ENCODE peak calls at places on chromosomes 2 and 18, in ten cellular contexts. Q, C, U, P, H, F, K, Y, M and L are unnamed samples.

GRCh38 chr2:26911911-26912861 is 58.3 kb upstream of the MAPRE3 start:
- DNase-seq in H (no peak), Q (no peak), F (peak), K (no peak), Y (no peak), U (no peak), C (no peak), M (no peak), P (peak), L (no peak)

GRCh38 chr2:98589489-98589888 is 18.8 kb downstream of the COA5 start:
- DNase-seq in Y (no peak), K (no peak), H (no peak), C (no peak), U (no peak), Q (no peak), P (no peak), F (no peak), M (no peak), L (no peak)

GRCh38 chr2:18749912-18750526 is 160.7 kb upstream of the NT5C1B start:
- DNase-seq in Y (peak), F (no peak), K (no peak), P (peak), M (peak), H (peak), C (no peak), Q (peak), U (no peak), L (peak)

GRCh38 chr2:42185200-42185921 is 16.2 kb downstream of the EML4 start:
- DNase-seq in C (no peak), Y (no peak), F (no peak), U (no peak), Q (no peak), H (no peak), K (no peak), M (no peak), P (no peak), L (peak)

GRCh38 chr2:177256026-177256425 is 8.5 kb downstream of the NFE2L2 start:
- DNase-seq in Y (no peak), M (no peak), P (no peak), U (no peak), C (no peak), H (no peak), Q (no peak), F (no peak), K (no peak), L (no peak)

GRCh38 chr2:40401896-40402295 is 50.0 kb downstream of the SLC8A1 start:
- DNase-seq in H (no peak), U (no peak), M (no peak), Q (peak), C (no peak), P (no peak), K (no peak), Y (no peak), F (no peak), L (peak)

GRCh38 chr2:43097650-43098049 is 128.8 kb downstream of the ZFP36L2 start:
- DNase-seq in K (no peak), F (no peak), M (no peak), H (no peak), C (no peak), P (no peak), Y (no peak), U (no peak), Q (no peak), L (no peak)

GRCh38 chr18:48335829-48336228 is 73.4 kb downstream of the ZBTB7C start:
- DNase-seq in C (no peak), U (no peak), F (no peak), P (peak), K (no peak), Q (no peak), H (no peak), Y (no peak), M (no peak), L (peak)

GRCh38 chr2:8628179-8628869 is 53.5 kb upstream of the ID2 start:
- DNase-seq in Y (no peak), M (no peak), P (peak), U (no peak), Q (peak), F (no peak), K (no peak), C (no peak), H (no peak), L (no peak)

GRCh38 chr2:1874101-1874865 is 130.0 kb upstream of the PXDN start:
- DNase-seq in F (no peak), K (no peak), U (no peak), M (no peak), H (no peak), Q (no peak), P (no peak), Y (no peak), C (no peak), L (no peak)

GRCh38 chr2:119772767-119773166 is 13.0 kb downstream of the PTPN4 start:
- DNase-seq in P (no peak), F (no peak), Y (no peak), K (no peak), U (no peak), Q (no peak), H (no peak), M (no peak), C (no peak), L (no peak)

GRCh38 chr2:63194175-63194574 is 143.5 kb downstream of the OTX1 start:
- DNase-seq in M (no peak), C (no peak), K (no peak), Y (no peak), Q (no peak), F (no peak), U (no peak), H (no peak), P (no peak), L (no peak)

GRCh38 chr2:42569116-42569711 is 782 bp downstream of the MTA3 start:
- DNase-seq in H (peak), F (no peak), M (no peak), P (peak), C (no peak), K (no peak), Q (no peak), Y (no peak), U (no peak), L (peak)

GRCh38 chr2:84302513-84303412 is 156.3 kb downstream of the SUCLG1 start:
- DNase-seq in Q (peak), H (peak), K (no peak), Y (peak), C (no peak), U (no peak), M (peak), F (no peak), P (peak), L (peak)

GRCh38 chr2:159606287-159606686 is 10.1 kb downstream of the BAZ2B start:
- DNase-seq in C (no peak), Q (no peak), K (no peak), Y (no peak), P (no peak), F (no peak), U (no peak), H (no peak), M (no peak), L (peak)

GRCh38 chr2:165952600-165953210 is 871 bp downstream of the TTC21B start:
- DNase-seq in Q (no peak), Y (no peak), K (no peak), C (no peak), H (peak), P (no peak), U (no peak), M (peak), F (no peak), L (peak)

GRCh38 chr2:238107525-238108422 is 7.6 kb downstream of the ESPNL start:
- DNase-seq in P (peak), Q (no peak), M (no peak), C (peak), U (no peak), K (no peak), F (no peak), H (peak), Y (no peak), L (no peak)

GRCh38 chr2:36663851-36664715 is 32.4 kb upstream of the VIT start:
- DNase-seq in Q (peak), C (no peak), Y (no peak), U (no peak), F (no peak), M (peak), H (peak), P (peak), K (no peak), L (peak)

GRCh38 chr2:238946586-238947242 is 98.8 kb downstream of the TWIST2 start:
- DNase-seq in M (no peak), F (no peak), U (no peak), Q (no peak), P (no peak), C (no peak), H (no peak), Y (no peak), K (no peak), L (no peak)

GRCh38 chr2:44126106-44126797 is 42.4 kb upstream of the PPM1B start:
- DNase-seq in P (no peak), F (no peak), K (no peak), U (no peak), Y (no peak), Q (no peak), C (no peak), H (no peak), M (no peak), L (no peak)

GRCh38 chr2:173647681-173648350 is 293.1 kb downstream of the CDCA7 start:
- DNase-seq in U (no peak), C (no peak), M (no peak), Y (no peak), P (no peak), H (peak), K (no peak), Q (no peak), F (no peak), L (peak)

GRCh38 chr2:120398051-120398960 is 52.4 kb downstream of the INHBB start:
- DNase-seq in K (no peak), H (no peak), P (no peak), F (no peak), U (no peak), C (no peak), Q (no peak), M (no peak), Y (no peak), L (peak)

GRCh38 chr2:33153008-33153407 is 206.3 kb downstream of the LTBP1 start:
- DNase-seq in P (no peak), C (no peak), F (no peak), H (no peak), Y (no peak), M (no peak), U (no peak), K (no peak), Q (no peak), L (peak)

GRCh38 chr2:86453838-86454237 is 12.7 kb downstream of the KDM3A start:
- DNase-seq in M (no peak), U (no peak), H (no peak), C (no peak), K (no peak), Y (no peak), P (no peak), Q (no peak), F (no peak), L (peak)

GRCh38 chr18:76208632-76209308 is 286.3 kb downstream of the ZNF516 start:
- DNase-seq in F (no peak), H (no peak), Q (no peak), U (no peak), K (no peak), C (no peak), P (peak), Y (no peak), M (peak), L (peak)

GRCh38 chr2:182088681-182089333 is 103.2 kb downstream of the PPP1R1C start:
- DNase-seq in C (no peak), M (no peak), U (no peak), Q (no peak), F (no peak), K (no peak), P (no peak), H (no peak), Y (no peak), L (peak)

GRCh38 chr2:56680971-56681631 is 497.3 kb downstream of the CCDC85A start:
- DNase-seq in C (no peak), H (no peak), Q (peak), U (no peak), P (no peak), F (no peak), Y (no peak), M (no peak), K (no peak), L (peak)

GRCh38 chr2:222690564-222691200 is 19.2 kb downstream of the MOGAT1 start:
- DNase-seq in F (peak), P (peak), H (peak), U (peak), K (peak), Q (peak), M (peak), Y (peak), C (peak), L (peak)

GRCh38 chr2:136116813-136117390 is 1.0 kb downstream of the CXCR4 start:
- DNase-seq in F (no peak), H (peak), K (no peak), Q (no peak), C (peak), U (no peak), Y (peak), P (no peak), M (peak), L (no peak)

GRCh38 chr2:162379719-162380580 is 36.0 kb downstream of the GCA start:
- DNase-seq in Q (no peak), Y (no peak), M (peak), F (no peak), K (no peak), P (no peak), H (no peak), U (no peak), C (no peak), L (no peak)

GRCh38 chr2:119383410-119384140 is 16.8 kb downstream of the DBI start:
- DNase-seq in H (no peak), P (no peak), K (no peak), M (no peak), F (no peak), Y (no peak), U (no peak), C (peak), Q (no peak), L (no peak)

GRCh38 chr2:24050041-24050655 is 607 bp downstream of the FKBP1B start:
- DNase-seq in Y (no peak), C (peak), K (no peak), F (no peak), P (peak), Q (no peak), H (no peak), U (no peak), M (no peak), L (peak)

GRCh38 chr2:39772812-39773152 is 6.3 kb downstream of the THUMPD2 start:
- DNase-seq in H (no peak), K (no peak), U (no peak), F (no peak), C (no peak), M (no peak), P (no peak), Q (no peak), Y (no peak), L (no peak)

GRCh38 chr2:236712961-236713673 is 143.5 kb downstream of the ACKR3 start:
- DNase-seq in M (no peak), U (no peak), Q (no peak), F (no peak), P (no peak), Y (no peak), H (no peak), K (no peak), C (no peak), L (no peak)

GRCh38 chr18:52677991-52678390 is 338.0 kb downstream of the DCC start:
- DNase-seq in F (no peak), K (no peak), Q (no peak), M (no peak), H (no peak), Y (no peak), U (no peak), C (no peak), P (no peak), L (no peak)

GRCh38 chr2:14301331-14301730 is 331.2 kb upstream of the LRATD1 start:
- DNase-seq in P (peak), M (no peak), C (no peak), F (no peak), H (no peak), Y (no peak), K (no peak), Q (no peak), U (no peak), L (no peak)

GRCh38 chr2:25301453-25302352 is 40.0 kb downstream of the DNMT3A start:
- DNase-seq in P (no peak), Y (no peak), F (no peak), H (peak), K (peak), M (peak), Q (peak), U (no peak), C (no peak), L (peak)

GRCh38 chr2:211159972-211160371 is 603.6 kb downstream of the CPS1 start:
- DNase-seq in P (no peak), Q (no peak), U (no peak), K (no peak), C (no peak), M (no peak), Y (no peak), H (peak), F (no peak), L (no peak)